ENCODE peak calls at places on chromosomes 11 and 22, in eight cellular contexts. One of them, this sample, is unnamed.
A peak's percentile ranks its signal among the peaks of the same experiment; 100 is the strongest.

GRCh38 chr11:109088061-109088460 is 333.9 kb upstream of the C11orf87 start:
- DNase-seq in retina: no peak
- DNase-seq in A172: no peak
- DNase-seq in HTR-8/SVneo: no peak
- DNase-seq in activated naive CD4-positive, alpha-beta T cell treated with anti-CD3 and anti-CD28 coated beads, Interleukin-2, amount 50 U/mL, for 16 hours: no peak
- DNase-seq in left colon: no peak
- DNase-seq in stimulated activated naive CD4-positive, alpha-beta T cell: no peak
- DNase-seq in right lobe of liver: no peak
- DNase-seq in this sample: no peak

GRCh38 chr11:91394718-91395414 is 829.8 kb upstream of the FAT3 start:
- DNase-seq in stimulated activated naive CD4-positive, alpha-beta T cell: no peak
- DNase-seq in HTR-8/SVneo: no peak
- DNase-seq in right lobe of liver: no peak
- DNase-seq in A172: no peak
- DNase-seq in activated naive CD4-positive, alpha-beta T cell treated with anti-CD3 and anti-CD28 coated beads, Interleukin-2, amount 50 U/mL, for 16 hours: no peak
- DNase-seq in left colon: no peak
- DNase-seq in retina: no peak
- DNase-seq in this sample: no peak

GRCh38 chr11:1733009-1733715 is 17.2 kb downstream of the IFITM10 start:
- DNase-seq in HTR-8/SVneo: no peak
- DNase-seq in stimulated activated naive CD4-positive, alpha-beta T cell: no peak
- DNase-seq in activated naive CD4-positive, alpha-beta T cell treated with anti-CD3 and anti-CD28 coated beads, Interleukin-2, amount 50 U/mL, for 16 hours: no peak
- DNase-seq in A172: no peak
- DNase-seq in right lobe of liver: peak; percentile 42
- DNase-seq in left colon: no peak
- DNase-seq in retina: no peak
- DNase-seq in this sample: no peak

GRCh38 chr22:36790648-36791047 is 14.7 kb upstream of the IFT27 start:
- DNase-seq in left colon: no peak
- DNase-seq in A172: no peak
- DNase-seq in HTR-8/SVneo: no peak
- DNase-seq in retina: no peak
- DNase-seq in activated naive CD4-positive, alpha-beta T cell treated with anti-CD3 and anti-CD28 coated beads, Interleukin-2, amount 50 U/mL, for 16 hours: peak; percentile 18
- DNase-seq in stimulated activated naive CD4-positive, alpha-beta T cell: no peak
- DNase-seq in right lobe of liver: no peak
- DNase-seq in this sample: no peak

GRCh38 chr22:35023692-35024363 is 42.1 kb upstream of the ISX start:
- DNase-seq in retina: peak; percentile 85
- DNase-seq in A172: no peak
- DNase-seq in stimulated activated naive CD4-positive, alpha-beta T cell: no peak
- DNase-seq in left colon: peak; percentile 51
- DNase-seq in right lobe of liver: peak; percentile 74
- DNase-seq in activated naive CD4-positive, alpha-beta T cell treated with anti-CD3 and anti-CD28 coated beads, Interleukin-2, amount 50 U/mL, for 16 hours: peak; percentile 52
- DNase-seq in HTR-8/SVneo: peak; percentile 11
- DNase-seq in this sample: peak; percentile 13

GRCh38 chr11:31450841-31451240 is 58.6 kb downstream of the IMMP1L start:
- DNase-seq in A172: no peak
- DNase-seq in activated naive CD4-positive, alpha-beta T cell treated with anti-CD3 and anti-CD28 coated beads, Interleukin-2, amount 50 U/mL, for 16 hours: no peak
- DNase-seq in stimulated activated naive CD4-positive, alpha-beta T cell: no peak
- DNase-seq in HTR-8/SVneo: no peak
- DNase-seq in right lobe of liver: no peak
- DNase-seq in retina: no peak
- DNase-seq in left colon: no peak
- DNase-seq in this sample: no peak

GRCh38 chr11:128525411-128526243 is 61.7 kb downstream of the ETS1 start:
- DNase-seq in retina: no peak
- DNase-seq in A172: peak; percentile 59
- DNase-seq in activated naive CD4-positive, alpha-beta T cell treated with anti-CD3 and anti-CD28 coated beads, Interleukin-2, amount 50 U/mL, for 16 hours: no peak
- DNase-seq in left colon: no peak
- DNase-seq in HTR-8/SVneo: no peak
- DNase-seq in right lobe of liver: no peak
- DNase-seq in stimulated activated naive CD4-positive, alpha-beta T cell: no peak
- DNase-seq in this sample: no peak

GRCh38 chr11:22785251-22785650 is 44.4 kb downstream of the SVIP start:
- DNase-seq in HTR-8/SVneo: no peak
- DNase-seq in left colon: no peak
- DNase-seq in stimulated activated naive CD4-positive, alpha-beta T cell: no peak
- DNase-seq in retina: no peak
- DNase-seq in right lobe of liver: no peak
- DNase-seq in activated naive CD4-positive, alpha-beta T cell treated with anti-CD3 and anti-CD28 coated beads, Interleukin-2, amount 50 U/mL, for 16 hours: no peak
- DNase-seq in A172: peak; percentile 6
- DNase-seq in this sample: no peak

GRCh38 chr11:92762175-92762574 is 207.3 kb upstream of the MTNR1B start:
- DNase-seq in retina: no peak
- DNase-seq in left colon: no peak
- DNase-seq in HTR-8/SVneo: no peak
- DNase-seq in stimulated activated naive CD4-positive, alpha-beta T cell: no peak
- DNase-seq in activated naive CD4-positive, alpha-beta T cell treated with anti-CD3 and anti-CD28 coated beads, Interleukin-2, amount 50 U/mL, for 16 hours: no peak
- DNase-seq in A172: no peak
- DNase-seq in right lobe of liver: no peak
- DNase-seq in this sample: no peak

GRCh38 chr22:48503035-48503625 is 1324.5 kb downstream of the BRD1 start:
- DNase-seq in right lobe of liver: no peak
- DNase-seq in stimulated activated naive CD4-positive, alpha-beta T cell: no peak
- DNase-seq in HTR-8/SVneo: no peak
- DNase-seq in A172: no peak
- DNase-seq in left colon: no peak
- DNase-seq in activated naive CD4-positive, alpha-beta T cell treated with anti-CD3 and anti-CD28 coated beads, Interleukin-2, amount 50 U/mL, for 16 hours: no peak
- DNase-seq in retina: no peak
- DNase-seq in this sample: no peak

GRCh38 chr11:99200720-99201119 is 180.0 kb downstream of the CNTN5 start:
- DNase-seq in stimulated activated naive CD4-positive, alpha-beta T cell: no peak
- DNase-seq in HTR-8/SVneo: no peak
- DNase-seq in activated naive CD4-positive, alpha-beta T cell treated with anti-CD3 and anti-CD28 coated beads, Interleukin-2, amount 50 U/mL, for 16 hours: no peak
- DNase-seq in A172: no peak
- DNase-seq in left colon: no peak
- DNase-seq in right lobe of liver: no peak
- DNase-seq in retina: no peak
- DNase-seq in this sample: no peak

GRCh38 chr11:43797337-43797736 is 83.3 kb upstream of the ALKBH3 start:
- DNase-seq in left colon: no peak
- DNase-seq in retina: no peak
- DNase-seq in HTR-8/SVneo: no peak
- DNase-seq in activated naive CD4-positive, alpha-beta T cell treated with anti-CD3 and anti-CD28 coated beads, Interleukin-2, amount 50 U/mL, for 16 hours: no peak
- DNase-seq in A172: no peak
- DNase-seq in right lobe of liver: no peak
- DNase-seq in stimulated activated naive CD4-positive, alpha-beta T cell: no peak
- DNase-seq in this sample: no peak

GRCh38 chr11:83681944-83682644 is 395.9 kb upstream of the CCDC90B start:
- DNase-seq in HTR-8/SVneo: no peak
- DNase-seq in retina: peak; percentile 23
- DNase-seq in right lobe of liver: no peak
- DNase-seq in stimulated activated naive CD4-positive, alpha-beta T cell: no peak
- DNase-seq in A172: no peak
- DNase-seq in activated naive CD4-positive, alpha-beta T cell treated with anti-CD3 and anti-CD28 coated beads, Interleukin-2, amount 50 U/mL, for 16 hours: no peak
- DNase-seq in left colon: no peak
- DNase-seq in this sample: no peak

GRCh38 chr11:57055780-57056179 is 67.1 kb downstream of the OR5AK2 start:
- DNase-seq in A172: no peak
- DNase-seq in HTR-8/SVneo: no peak
- DNase-seq in activated naive CD4-positive, alpha-beta T cell treated with anti-CD3 and anti-CD28 coated beads, Interleukin-2, amount 50 U/mL, for 16 hours: no peak
- DNase-seq in stimulated activated naive CD4-positive, alpha-beta T cell: no peak
- DNase-seq in right lobe of liver: no peak
- DNase-seq in retina: peak; percentile 6
- DNase-seq in left colon: no peak
- DNase-seq in this sample: no peak

GRCh38 chr22:50584106-50585096 is 1.8 kb upstream of the CHKB start:
- DNase-seq in HTR-8/SVneo: no peak
- DNase-seq in right lobe of liver: no peak
- DNase-seq in activated naive CD4-positive, alpha-beta T cell treated with anti-CD3 and anti-CD28 coated beads, Interleukin-2, amount 50 U/mL, for 16 hours: no peak
- DNase-seq in left colon: no peak
- DNase-seq in A172: no peak
- DNase-seq in stimulated activated naive CD4-positive, alpha-beta T cell: no peak
- DNase-seq in retina: no peak
- DNase-seq in this sample: no peak

GRCh38 chr22:42203609-42204008 is 66.8 kb downstream of the TCF20 start:
- DNase-seq in HTR-8/SVneo: no peak
- DNase-seq in stimulated activated naive CD4-positive, alpha-beta T cell: no peak
- DNase-seq in retina: no peak
- DNase-seq in left colon: no peak
- DNase-seq in activated naive CD4-positive, alpha-beta T cell treated with anti-CD3 and anti-CD28 coated beads, Interleukin-2, amount 50 U/mL, for 16 hours: no peak
- DNase-seq in A172: no peak
- DNase-seq in right lobe of liver: no peak
- DNase-seq in this sample: no peak

GRCh38 chr22:24427500-24428164 is at the start of gene ADORA2A:
- DNase-seq in right lobe of liver: peak; percentile 71
- DNase-seq in HTR-8/SVneo: no peak
- DNase-seq in A172: no peak
- DNase-seq in stimulated activated naive CD4-positive, alpha-beta T cell: peak; percentile 81
- DNase-seq in activated naive CD4-positive, alpha-beta T cell treated with anti-CD3 and anti-CD28 coated beads, Interleukin-2, amount 50 U/mL, for 16 hours: peak; percentile 86
- DNase-seq in left colon: peak; percentile 77
- DNase-seq in retina: no peak
- DNase-seq in this sample: no peak

GRCh38 chr11:12791245-12791644 is 117.0 kb downstream of the TEAD1 start:
- DNase-seq in activated naive CD4-positive, alpha-beta T cell treated with anti-CD3 and anti-CD28 coated beads, Interleukin-2, amount 50 U/mL, for 16 hours: no peak
- DNase-seq in right lobe of liver: no peak
- DNase-seq in A172: no peak
- DNase-seq in HTR-8/SVneo: no peak
- DNase-seq in retina: no peak
- DNase-seq in stimulated activated naive CD4-positive, alpha-beta T cell: no peak
- DNase-seq in left colon: no peak
- DNase-seq in this sample: no peak

GRCh38 chr22:20292673-20293232 is 24.6 kb upstream of the RTN4R start:
- DNase-seq in stimulated activated naive CD4-positive, alpha-beta T cell: no peak
- DNase-seq in A172: no peak
- DNase-seq in left colon: no peak
- DNase-seq in activated naive CD4-positive, alpha-beta T cell treated with anti-CD3 and anti-CD28 coated beads, Interleukin-2, amount 50 U/mL, for 16 hours: no peak
- DNase-seq in HTR-8/SVneo: no peak
- DNase-seq in right lobe of liver: no peak
- DNase-seq in retina: no peak
- DNase-seq in this sample: no peak

GRCh38 chr11:27234043-27234668 is 128.9 kb downstream of the CCDC34 start:
- DNase-seq in activated naive CD4-positive, alpha-beta T cell treated with anti-CD3 and anti-CD28 coated beads, Interleukin-2, amount 50 U/mL, for 16 hours: no peak
- DNase-seq in stimulated activated naive CD4-positive, alpha-beta T cell: no peak
- DNase-seq in HTR-8/SVneo: peak; percentile 50
- DNase-seq in A172: peak; percentile 89
- DNase-seq in left colon: peak; percentile 69
- DNase-seq in retina: peak; percentile 48
- DNase-seq in right lobe of liver: no peak
- DNase-seq in this sample: no peak

GRCh38 chr11:130897262-130898182 is 18.8 kb downstream of the SNX19 start:
- DNase-seq in HTR-8/SVneo: no peak
- DNase-seq in left colon: peak; percentile 69
- DNase-seq in retina: no peak
- DNase-seq in right lobe of liver: peak; percentile 89
- DNase-seq in activated naive CD4-positive, alpha-beta T cell treated with anti-CD3 and anti-CD28 coated beads, Interleukin-2, amount 50 U/mL, for 16 hours: no peak
- DNase-seq in stimulated activated naive CD4-positive, alpha-beta T cell: no peak
- DNase-seq in A172: peak; percentile 56
- DNase-seq in this sample: no peak

GRCh38 chr22:19041403-19042074 is 80.7 kb downstream of the DGCR2 start:
- DNase-seq in retina: no peak
- DNase-seq in right lobe of liver: no peak
- DNase-seq in activated naive CD4-positive, alpha-beta T cell treated with anti-CD3 and anti-CD28 coated beads, Interleukin-2, amount 50 U/mL, for 16 hours: peak; percentile 6
- DNase-seq in HTR-8/SVneo: no peak
- DNase-seq in stimulated activated naive CD4-positive, alpha-beta T cell: no peak
- DNase-seq in left colon: no peak
- DNase-seq in A172: no peak
- DNase-seq in this sample: no peak

GRCh38 chr11:28822596-28822995 is 714.4 kb downstream of the METTL15 start:
- DNase-seq in stimulated activated naive CD4-positive, alpha-beta T cell: no peak
- DNase-seq in retina: no peak
- DNase-seq in A172: peak; percentile 20
- DNase-seq in HTR-8/SVneo: no peak
- DNase-seq in activated naive CD4-positive, alpha-beta T cell treated with anti-CD3 and anti-CD28 coated beads, Interleukin-2, amount 50 U/mL, for 16 hours: no peak
- DNase-seq in right lobe of liver: no peak
- DNase-seq in left colon: no peak
- DNase-seq in this sample: no peak

GRCh38 chr11:132361011-132361550 is 990.7 kb downstream of the NTM start:
- DNase-seq in stimulated activated naive CD4-positive, alpha-beta T cell: no peak
- DNase-seq in right lobe of liver: no peak
- DNase-seq in A172: no peak
- DNase-seq in activated naive CD4-positive, alpha-beta T cell treated with anti-CD3 and anti-CD28 coated beads, Interleukin-2, amount 50 U/mL, for 16 hours: no peak
- DNase-seq in HTR-8/SVneo: no peak
- DNase-seq in left colon: no peak
- DNase-seq in retina: no peak
- DNase-seq in this sample: no peak

GRCh38 chr11:78074756-78075155 is 4.9 kb downstream of the NDUFC2 start:
- DNase-seq in stimulated activated naive CD4-positive, alpha-beta T cell: no peak
- DNase-seq in A172: no peak
- DNase-seq in HTR-8/SVneo: no peak
- DNase-seq in retina: no peak
- DNase-seq in right lobe of liver: no peak
- DNase-seq in left colon: no peak
- DNase-seq in activated naive CD4-positive, alpha-beta T cell treated with anti-CD3 and anti-CD28 coated beads, Interleukin-2, amount 50 U/mL, for 16 hours: no peak
- DNase-seq in this sample: no peak

GRCh38 chr11:69320326-69320725 is 26.4 kb downstream of the MYEOV start:
- DNase-seq in stimulated activated naive CD4-positive, alpha-beta T cell: no peak
- DNase-seq in retina: no peak
- DNase-seq in left colon: no peak
- DNase-seq in HTR-8/SVneo: no peak
- DNase-seq in right lobe of liver: no peak
- DNase-seq in A172: peak; percentile 80
- DNase-seq in activated naive CD4-positive, alpha-beta T cell treated with anti-CD3 and anti-CD28 coated beads, Interleukin-2, amount 50 U/mL, for 16 hours: no peak
- DNase-seq in this sample: no peak

GRCh38 chr11:11252403-11252802 is 100.6 kb downstream of the CSNK2A3 start:
- DNase-seq in left colon: no peak
- DNase-seq in stimulated activated naive CD4-positive, alpha-beta T cell: no peak
- DNase-seq in right lobe of liver: no peak
- DNase-seq in activated naive CD4-positive, alpha-beta T cell treated with anti-CD3 and anti-CD28 coated beads, Interleukin-2, amount 50 U/mL, for 16 hours: no peak
- DNase-seq in HTR-8/SVneo: no peak
- DNase-seq in A172: no peak
- DNase-seq in retina: no peak
- DNase-seq in this sample: no peak

GRCh38 chr11:119417726-119418540 is 5.0 kb downstream of the THY1 start:
- DNase-seq in A172: peak; percentile 83
- DNase-seq in stimulated activated naive CD4-positive, alpha-beta T cell: no peak
- DNase-seq in right lobe of liver: no peak
- DNase-seq in activated naive CD4-positive, alpha-beta T cell treated with anti-CD3 and anti-CD28 coated beads, Interleukin-2, amount 50 U/mL, for 16 hours: no peak
- DNase-seq in HTR-8/SVneo: peak; percentile 73
- DNase-seq in left colon: no peak
- DNase-seq in retina: no peak
- DNase-seq in this sample: no peak

GRCh38 chr11:96113100-96113710 is 189.3 kb upstream of the MTMR2 start:
- DNase-seq in HTR-8/SVneo: no peak
- DNase-seq in stimulated activated naive CD4-positive, alpha-beta T cell: no peak
- DNase-seq in right lobe of liver: no peak
- DNase-seq in retina: no peak
- DNase-seq in left colon: no peak
- DNase-seq in activated naive CD4-positive, alpha-beta T cell treated with anti-CD3 and anti-CD28 coated beads, Interleukin-2, amount 50 U/mL, for 16 hours: no peak
- DNase-seq in A172: no peak
- DNase-seq in this sample: no peak

GRCh38 chr11:72643547-72643946 is 30.7 kb downstream of the PDE2A start:
- DNase-seq in A172: peak; percentile 89
- DNase-seq in retina: no peak
- DNase-seq in right lobe of liver: no peak
- DNase-seq in left colon: no peak
- DNase-seq in stimulated activated naive CD4-positive, alpha-beta T cell: no peak
- DNase-seq in HTR-8/SVneo: peak; percentile 72
- DNase-seq in activated naive CD4-positive, alpha-beta T cell treated with anti-CD3 and anti-CD28 coated beads, Interleukin-2, amount 50 U/mL, for 16 hours: no peak
- DNase-seq in this sample: peak; percentile 43

GRCh38 chr11:78886616-78887015 is 312.0 kb upstream of the NARS2 start:
- DNase-seq in activated naive CD4-positive, alpha-beta T cell treated with anti-CD3 and anti-CD28 coated beads, Interleukin-2, amount 50 U/mL, for 16 hours: no peak
- DNase-seq in HTR-8/SVneo: no peak
- DNase-seq in retina: no peak
- DNase-seq in right lobe of liver: no peak
- DNase-seq in A172: no peak
- DNase-seq in stimulated activated naive CD4-positive, alpha-beta T cell: no peak
- DNase-seq in left colon: no peak
- DNase-seq in this sample: no peak

GRCh38 chr11:76665172-76665571 is 5.4 kb downstream of the LRRC32 start:
- DNase-seq in HTR-8/SVneo: no peak
- DNase-seq in right lobe of liver: peak; percentile 22
- DNase-seq in stimulated activated naive CD4-positive, alpha-beta T cell: no peak
- DNase-seq in left colon: no peak
- DNase-seq in A172: no peak
- DNase-seq in retina: no peak
- DNase-seq in activated naive CD4-positive, alpha-beta T cell treated with anti-CD3 and anti-CD28 coated beads, Interleukin-2, amount 50 U/mL, for 16 hours: no peak
- DNase-seq in this sample: no peak

GRCh38 chr22:38009000-38009806 is 24.8 kb upstream of the SOX10 start:
- DNase-seq in HTR-8/SVneo: no peak
- DNase-seq in activated naive CD4-positive, alpha-beta T cell treated with anti-CD3 and anti-CD28 coated beads, Interleukin-2, amount 50 U/mL, for 16 hours: no peak
- DNase-seq in retina: no peak
- DNase-seq in A172: no peak
- DNase-seq in right lobe of liver: no peak
- DNase-seq in stimulated activated naive CD4-positive, alpha-beta T cell: no peak
- DNase-seq in left colon: no peak
- DNase-seq in this sample: no peak

GRCh38 chr11:1916986-1917522 is 2.4 kb upstream of the TNNT3 start:
- DNase-seq in stimulated activated naive CD4-positive, alpha-beta T cell: no peak
- DNase-seq in A172: no peak
- DNase-seq in retina: no peak
- DNase-seq in activated naive CD4-positive, alpha-beta T cell treated with anti-CD3 and anti-CD28 coated beads, Interleukin-2, amount 50 U/mL, for 16 hours: no peak
- DNase-seq in right lobe of liver: no peak
- DNase-seq in left colon: no peak
- DNase-seq in HTR-8/SVneo: no peak
- DNase-seq in this sample: no peak

This sample was measured in Panc1.